ENCODE peak calls at places on chromosome 19, in five cellular contexts. L, J, R, K and C are unnamed samples. For H3K4me1, the result is how much of the 10 kb centered on the place peaks cover.

GRCh38 chr19:3440082-3440481 is 40.2 kb downstream of the SMIM24 start:
- DNase-seq in L (peak), J (peak), R (no peak), K (no peak), C (peak)

GRCh38 chr19:53792721-53793433 is 31.2 kb downstream of the NLRP12 start:
- DNase-seq in L (peak), J (peak), R (peak), K (peak), C (peak)

GRCh38 chr19:10191347-10191746 is 3.4 kb downstream of the DNMT1 start:
- DNase-seq in L (no peak), J (no peak), R (no peak), K (no peak), C (no peak)

GRCh38 chr19:28290963-28291657 is 921.8 kb downstream of the UQCRFS1 start:
- DNase-seq in L (no peak), J (no peak), R (no peak), K (no peak), C (no peak)

GRCh38 chr19:23403581-23404324 is 8.5 kb upstream of the ZNF91 start:
- DNase-seq in L (no peak), J (peak), R (no peak), K (no peak), C (no peak)

GRCh38 chr19:4870025-4870700 is 2.7 kb upstream of the PLIN3 start:
- DNase-seq in L (peak), J (peak), R (peak), K (no peak), C (peak)

GRCh38 chr19:11264452-11265176 is 2.3 kb upstream of the DOCK6 start:
- DNase-seq in L (no peak), J (peak), R (no peak), K (no peak), C (peak)

GRCh38 chr19:11694533-11695439 is 44.0 kb downstream of the ZNF823 start:
- DNase-seq in L (peak), J (peak), R (peak), K (peak), C (peak)

GRCh38 chr19:29676586-29676985 is 11.3 kb downstream of the PLEKHF1 start:
- DNase-seq in L (peak), J (no peak), R (no peak), K (no peak), C (no peak)

GRCh38 chr19:29677001-29677781 is 11.9 kb downstream of the PLEKHF1 start:
- DNase-seq in L (no peak), J (no peak), R (no peak), K (no peak), C (no peak)

GRCh38 chr19:29674374-29675119 is 9.3 kb downstream of the PLEKHF1 start:
- DNase-seq in L (no peak), J (no peak), R (no peak), K (no peak), C (no peak)

GRCh38 chr19:29675120-29675649 is 9.9 kb downstream of the PLEKHF1 start:
- DNase-seq in L (no peak), J (no peak), R (no peak), K (no peak), C (no peak)

GRCh38 chr19:29675650-29676186 is 10.5 kb downstream of the PLEKHF1 start:
- DNase-seq in L (no peak), J (no peak), R (no peak), K (no peak), C (no peak)
- H3K4me1 ChIP-seq in L (half or more), J (under half), R (under half), K (under half), C (under half)

DNA sequence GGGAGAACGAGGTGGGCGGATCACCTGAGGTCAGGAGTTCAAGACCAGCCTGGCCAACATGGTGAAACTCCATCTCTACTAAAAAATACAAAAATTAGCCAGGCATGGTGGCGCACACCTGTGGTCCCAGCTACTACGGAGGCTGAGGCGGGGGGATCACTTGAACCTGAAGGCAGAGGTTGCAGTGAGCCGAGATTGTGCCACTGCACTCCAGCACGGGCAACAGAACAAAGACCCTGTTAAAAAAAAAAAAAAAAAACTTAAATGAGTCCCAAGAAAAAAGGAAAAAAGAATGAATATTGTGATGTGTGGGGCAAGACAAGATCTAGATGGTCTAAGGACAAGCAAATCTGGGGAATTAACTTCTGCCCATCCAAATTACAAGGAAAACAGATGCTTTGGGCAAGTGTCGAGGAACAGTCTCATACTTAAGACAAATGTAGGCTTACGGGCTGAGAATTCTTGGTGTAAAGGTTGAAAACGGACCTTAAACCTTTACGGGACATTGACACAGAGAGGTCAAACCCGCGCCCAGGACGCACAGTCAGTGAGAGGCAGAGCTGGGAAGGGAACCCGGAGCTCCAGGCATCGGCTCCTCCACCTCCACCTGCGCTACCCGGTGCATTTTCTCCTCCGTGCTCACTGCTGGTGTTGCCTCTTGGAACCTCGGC is 656 bp upstream of the ZNF324 start:
- DNase-seq in L (no peak), J (no peak), R (no peak), K (no peak), C (no peak)
- TF ChIP-seq CTCF in L (no peak), J (no peak), R (no peak), K (no peak), C (no peak)

GRCh38 chr19:18391509-18392075 is 5.6 kb downstream of the GDF15 start:
- DNase-seq in L (no peak), J (no peak), R (no peak), K (no peak), C (no peak)

GRCh38 chr19:18392936-18393335 is 4.5 kb downstream of the LRRC25 start:
- DNase-seq in L (no peak), J (no peak), R (no peak), K (no peak), C (no peak)

GRCh38 chr19:18393836-18394235 is 3.6 kb downstream of the LRRC25 start:
- DNase-seq in L (no peak), J (no peak), R (no peak), K (no peak), C (no peak)

GRCh38 chr19:18390075-18390909 is 4.3 kb downstream of the GDF15 start:
- DNase-seq in L (no peak), J (no peak), R (no peak), K (no peak), C (no peak)

GRCh38 chr19:18392417-18392816 is 5.0 kb downstream of the LRRC25 start:
- DNase-seq in L (no peak), J (peak), R (peak), K (no peak), C (peak)
- H3K4me1 ChIP-seq in L (under half), J (under half), R (under half), K (under half), C (under half)

DNA sequence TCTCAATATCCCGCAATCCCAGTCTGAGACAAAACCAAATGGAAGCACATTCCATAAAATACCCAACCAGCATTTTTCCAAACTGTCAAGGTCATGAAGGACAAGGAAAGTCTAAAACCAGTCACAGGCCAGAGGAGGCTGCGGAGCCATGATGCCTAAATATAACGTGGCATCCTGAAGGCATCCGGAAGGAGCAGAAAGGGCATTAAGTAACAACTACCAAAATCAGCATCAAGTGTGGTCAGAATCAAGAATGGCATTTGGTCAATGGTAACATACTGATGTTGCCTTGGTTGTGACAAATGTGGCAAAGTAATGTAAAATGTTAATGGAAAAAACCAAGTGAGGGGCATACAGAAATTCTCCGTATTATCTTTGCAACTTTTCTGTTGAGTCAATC is 3.5 kb upstream of the ATF5 start:
- DNase-seq in L (no peak), J (no peak), R (no peak), K (no peak), C (no peak)
- TF ChIP-seq CTCF in L (no peak), J (no peak), R (no peak), K (no peak), C (no peak)

DNA sequence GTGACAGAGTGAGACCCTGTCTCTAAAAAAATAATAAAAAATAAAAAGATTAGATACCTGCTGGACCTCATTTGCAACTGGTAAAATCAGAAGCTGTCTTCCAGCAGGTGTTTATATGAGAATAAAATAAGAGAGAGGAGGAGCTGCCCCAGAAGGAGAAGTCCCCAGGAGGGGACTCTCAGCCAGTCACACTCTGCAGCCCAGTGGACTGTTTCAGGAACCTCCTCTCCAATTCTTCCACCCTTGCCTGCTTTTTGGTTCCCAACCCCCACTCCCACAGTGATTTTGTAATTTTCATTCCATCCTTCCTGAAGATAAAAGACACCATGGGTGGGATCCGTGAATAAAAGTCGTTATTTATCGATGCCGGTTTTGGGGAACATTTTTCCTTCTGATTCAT is 56.9 kb upstream of the TSHZ3 start:
- DNase-seq in L (no peak), J (no peak), R (no peak), K (no peak), C (no peak)
- H3K4me1 ChIP-seq in L (under half), J (under half), R (under half), K (under half), C (under half)

GRCh38 chr19:15448778-15449619 is 757 bp downstream of the WIZ start:
- DNase-seq in L (no peak), J (no peak), R (no peak), K (peak), C (no peak)
- TF ChIP-seq CTCF in L (no peak), J (no peak), R (no peak), K (no peak), C (no peak)

DNA sequence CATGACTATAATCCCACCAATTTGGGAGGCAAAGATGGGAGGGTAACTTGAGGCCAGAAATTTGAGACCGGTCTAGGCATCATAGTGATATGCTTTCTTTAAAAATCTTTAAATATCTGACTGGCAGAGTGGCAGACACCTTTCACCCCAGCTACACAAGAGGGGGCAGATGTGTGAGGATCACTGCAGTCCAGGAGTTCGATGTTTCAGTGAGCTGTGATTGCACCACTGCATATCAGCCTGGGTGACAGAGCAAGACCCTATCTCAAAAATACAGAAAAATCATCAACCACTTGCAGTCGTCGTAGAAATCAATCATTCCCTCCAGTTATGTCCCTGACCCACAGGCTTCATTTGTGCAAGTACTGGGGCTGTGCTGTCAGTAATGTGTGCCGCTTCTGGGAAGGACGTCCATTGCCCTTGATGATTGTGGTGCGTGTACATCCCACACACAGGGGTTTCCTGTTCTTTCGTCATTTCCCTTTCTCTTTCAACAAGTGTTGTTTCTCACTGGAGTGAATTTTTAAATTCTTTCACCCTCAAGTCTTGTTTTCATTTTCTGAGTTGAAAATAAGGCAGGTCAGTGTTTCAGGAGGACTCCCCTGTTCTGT is 1.4 kb downstream of the LGALS14 start:
- DNase-seq in L (no peak), J (no peak), R (no peak), K (no peak), C (no peak)
- H3K4me1 ChIP-seq in L (under half), J (under half), R (under half), K (under half), C (under half)

GRCh38 chr19:44585371-44586141 is 27.8 kb upstream of the IGSF23 start:
- DNase-seq in L (no peak), J (no peak), R (no peak), K (no peak), C (no peak)
- TF ChIP-seq CTCF in L (no peak), J (no peak), R (no peak), K (peak), C (no peak)

GRCh38 chr19:341386-342127 is 3.0 kb downstream of the MIER2 start:
- DNase-seq in L (no peak), J (no peak), R (no peak), K (no peak), C (no peak)

GRCh38 chr19:342128-342455 is 2.5 kb downstream of the MIER2 start:
- DNase-seq in L (no peak), J (no peak), R (no peak), K (no peak), C (no peak)

GRCh38 chr19:339262-339887 is 5.2 kb downstream of the MIER2 start:
- DNase-seq in L (no peak), J (no peak), R (no peak), K (no peak), C (no peak)

GRCh38 chr19:342801-343421 is 1.7 kb downstream of the MIER2 start:
- DNase-seq in L (peak), J (peak), R (peak), K (no peak), C (peak)

GRCh38 chr19:340620-341385 is 3.8 kb downstream of the MIER2 start:
- DNase-seq in L (no peak), J (no peak), R (no peak), K (no peak), C (no peak)
- H3K4me1 ChIP-seq in L (under half), J (under half), R (under half), K (under half), C (under half)

DNA sequence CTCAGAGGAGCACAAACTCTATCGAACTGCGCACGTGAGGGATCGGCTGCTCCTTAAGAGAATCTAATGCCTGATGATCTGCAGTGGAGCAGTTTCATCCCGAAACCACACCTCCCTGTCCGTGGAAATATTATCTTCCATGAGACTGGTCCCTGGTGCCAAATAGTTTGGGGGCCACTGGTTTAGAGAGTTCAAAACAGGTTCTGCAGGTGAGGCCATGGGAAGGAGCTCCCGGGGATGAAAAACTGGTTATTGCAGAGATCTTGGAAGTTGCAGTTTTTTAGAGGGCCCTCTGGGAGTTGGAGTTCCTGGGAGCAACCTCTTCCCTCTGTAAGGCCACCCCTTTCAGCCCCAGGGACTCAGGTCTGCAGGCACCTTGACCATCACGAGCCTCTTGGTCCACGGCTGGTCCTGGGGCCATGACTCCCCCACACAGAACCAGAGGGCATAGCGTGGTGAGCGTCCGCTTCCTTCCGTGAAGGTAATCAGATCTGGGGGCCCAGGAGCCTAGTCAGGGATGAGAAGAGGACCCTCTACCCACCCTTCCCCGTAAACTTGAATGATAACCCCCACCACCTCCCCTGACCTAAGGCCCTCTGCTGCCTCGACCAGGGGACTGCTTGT is 5.2 kb downstream of the IRF3 start:
- DNase-seq in L (no peak), J (no peak), R (no peak), K (no peak), C (no peak)
- TF ChIP-seq CTCF in L (no peak), J (no peak), R (no peak), K (no peak), C (no peak)